ENCODE peak calls at places on chromosomes 4 and X, in eight cellular contexts. One of them, this sample, is unnamed.

GRCh38 chr4:182090186-182090585 is 153.0 kb upstream of the TENM3 start:
- DNase-seq in GM12864: no peak
- DNase-seq in HL-60: no peak
- DNase-seq in cardiac fibroblast: no peak
- DNase-seq in heart left ventricle: no peak
- DNase-seq in WTC11: no peak
- DNase-seq in tibial nerve: no peak
- DNase-seq in CD8-positive, alpha-beta T cell: no peak
- DNase-seq in this sample: no peak

GRCh38 chr4:165385124-165385523 is 6.3 kb downstream of the CPE start:
- DNase-seq in CD8-positive, alpha-beta T cell: no peak
- DNase-seq in WTC11: no peak
- DNase-seq in HL-60: no peak
- DNase-seq in cardiac fibroblast: no peak
- DNase-seq in tibial nerve: no peak
- DNase-seq in heart left ventricle: no peak
- DNase-seq in GM12864: no peak
- DNase-seq in this sample: no peak

GRCh38 chr4:16659120-16659519 is 239.3 kb downstream of the LDB2 start:
- DNase-seq in WTC11: no peak
- DNase-seq in heart left ventricle: no peak
- DNase-seq in GM12864: no peak
- DNase-seq in tibial nerve: no peak
- DNase-seq in CD8-positive, alpha-beta T cell: no peak
- DNase-seq in HL-60: no peak
- DNase-seq in cardiac fibroblast: no peak
- DNase-seq in this sample: no peak

GRCh38 chrX:42754129-42754528 is 23.8 kb downstream of the PPP1R2C start:
- DNase-seq in GM12864: no peak
- DNase-seq in cardiac fibroblast: no peak
- DNase-seq in HL-60: no peak
- DNase-seq in WTC11: no peak
- DNase-seq in CD8-positive, alpha-beta T cell: no peak
- DNase-seq in tibial nerve: no peak
- DNase-seq in heart left ventricle: no peak
- DNase-seq in this sample: no peak

GRCh38 chr4:150769845-150770244 is 187.9 kb downstream of the MAB21L2 start:
- DNase-seq in cardiac fibroblast: no peak
- DNase-seq in heart left ventricle: no peak
- DNase-seq in WTC11: no peak
- DNase-seq in GM12864: no peak
- DNase-seq in tibial nerve: no peak
- DNase-seq in CD8-positive, alpha-beta T cell: no peak
- DNase-seq in HL-60: no peak
- DNase-seq in this sample: no peak

GRCh38 chr4:139890810-139891209 is 225.2 kb downstream of the MGST2 start:
- DNase-seq in tibial nerve: no peak
- DNase-seq in heart left ventricle: no peak
- DNase-seq in GM12864: no peak
- DNase-seq in CD8-positive, alpha-beta T cell: no peak
- DNase-seq in cardiac fibroblast: peak; percentile 92
- DNase-seq in WTC11: no peak
- DNase-seq in HL-60: peak; percentile 26
- DNase-seq in this sample: no peak

GRCh38 chrX:11664211-11664888 is 1.4 kb downstream of the ARHGAP6 start:
- DNase-seq in cardiac fibroblast: peak; percentile 24
- DNase-seq in HL-60: no peak
- DNase-seq in WTC11: peak; percentile 12
- DNase-seq in CD8-positive, alpha-beta T cell: no peak
- DNase-seq in tibial nerve: no peak
- DNase-seq in heart left ventricle: no peak
- DNase-seq in GM12864: no peak
- DNase-seq in this sample: peak; percentile 33

GRCh38 chrX:42093756-42094155 is 170.4 kb upstream of the CASK start:
- DNase-seq in GM12864: no peak
- DNase-seq in HL-60: no peak
- DNase-seq in tibial nerve: no peak
- DNase-seq in CD8-positive, alpha-beta T cell: no peak
- DNase-seq in heart left ventricle: no peak
- DNase-seq in cardiac fibroblast: peak; percentile 48
- DNase-seq in WTC11: no peak
- DNase-seq in this sample: no peak

DNA sequence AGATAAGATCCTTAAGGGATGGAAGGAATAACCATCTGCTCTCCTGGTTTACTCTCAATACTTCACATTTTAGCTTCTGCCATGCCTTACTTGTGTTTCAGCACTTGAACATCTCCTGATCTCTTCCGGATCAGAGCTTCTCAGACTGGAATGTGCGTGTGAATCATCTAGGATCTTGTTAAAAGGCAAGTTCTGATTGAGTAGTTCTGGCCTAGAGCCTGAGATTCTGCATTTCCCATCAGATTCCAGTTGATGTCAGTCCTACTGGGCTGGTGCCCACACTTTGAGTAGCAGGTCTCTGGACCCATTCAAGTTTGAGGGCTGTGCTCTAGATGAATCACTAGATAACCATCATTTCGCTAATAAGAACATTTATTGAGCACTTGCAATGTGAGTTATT is 20.0 kb downstream of the NDP start:
- DNase-seq in cardiac fibroblast: no peak
- DNase-seq in CD8-positive, alpha-beta T cell: no peak
- DNase-seq in GM12864: no peak
- DNase-seq in HL-60: no peak
- DNase-seq in heart left ventricle: no peak
- DNase-seq in WTC11: no peak
- DNase-seq in tibial nerve: no peak
- DNase-seq in this sample: no peak
- TF ChIP-seq CTCF in cardiac fibroblast: no peak
- TF ChIP-seq CTCF in CD8-positive, alpha-beta T cell: no peak
- TF ChIP-seq CTCF in GM12864: no peak
- TF ChIP-seq CTCF in HL-60: no peak
- TF ChIP-seq CTCF in heart left ventricle: no peak
- TF ChIP-seq CTCF in WTC11: no peak
- TF ChIP-seq CTCF in tibial nerve: no peak
- TF ChIP-seq CTCF in this sample: no peak

GRCh38 chr4:54234497-54235205 is 5.6 kb downstream of the PDGFRA start:
- DNase-seq in tibial nerve: no peak
- DNase-seq in heart left ventricle: no peak
- DNase-seq in WTC11: no peak
- DNase-seq in HL-60: no peak
- DNase-seq in CD8-positive, alpha-beta T cell: no peak
- DNase-seq in GM12864: no peak
- DNase-seq in cardiac fibroblast: no peak
- DNase-seq in this sample: no peak
- TF ChIP-seq CTCF in tibial nerve: no peak
- TF ChIP-seq CTCF in heart left ventricle: no peak
- TF ChIP-seq CTCF in WTC11: no peak
- TF ChIP-seq CTCF in HL-60: no peak
- TF ChIP-seq CTCF in CD8-positive, alpha-beta T cell: no peak
- TF ChIP-seq CTCF in GM12864: no peak
- TF ChIP-seq CTCF in cardiac fibroblast: no peak
- TF ChIP-seq CTCF in this sample: no peak

DNA sequence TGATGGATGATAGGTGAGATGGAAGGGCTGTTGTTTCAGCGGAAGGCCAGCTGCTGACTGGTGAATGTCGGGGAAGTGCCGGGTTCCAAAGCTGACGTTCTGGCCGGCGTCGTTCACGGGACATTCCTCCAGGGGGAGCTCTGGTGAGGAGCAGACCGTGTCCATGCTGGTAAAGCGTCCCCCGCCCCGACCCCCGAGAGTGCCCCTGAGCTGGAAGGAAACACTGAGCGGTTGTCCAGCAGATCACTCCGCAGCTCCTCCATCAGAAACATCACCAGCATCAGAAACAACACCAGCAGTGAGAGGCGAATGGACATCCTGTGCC is 18.6 kb upstream of the ADRA2C start:
- DNase-seq in GM12864: no peak
- DNase-seq in heart left ventricle: no peak
- DNase-seq in WTC11: peak; percentile 87
- DNase-seq in CD8-positive, alpha-beta T cell: no peak
- DNase-seq in tibial nerve: no peak
- DNase-seq in HL-60: no peak
- DNase-seq in cardiac fibroblast: peak; percentile 5
- DNase-seq in this sample: no peak
- TF ChIP-seq CTCF in GM12864: peak; percentile 45
- TF ChIP-seq CTCF in heart left ventricle: peak; percentile 54
- TF ChIP-seq CTCF in WTC11: peak; percentile 37
- TF ChIP-seq CTCF in CD8-positive, alpha-beta T cell: no peak
- TF ChIP-seq CTCF in tibial nerve: no peak
- TF ChIP-seq CTCF in HL-60: peak; percentile 7
- TF ChIP-seq CTCF in cardiac fibroblast: peak; percentile 30
- TF ChIP-seq CTCF in this sample: peak; percentile 14

DNA sequence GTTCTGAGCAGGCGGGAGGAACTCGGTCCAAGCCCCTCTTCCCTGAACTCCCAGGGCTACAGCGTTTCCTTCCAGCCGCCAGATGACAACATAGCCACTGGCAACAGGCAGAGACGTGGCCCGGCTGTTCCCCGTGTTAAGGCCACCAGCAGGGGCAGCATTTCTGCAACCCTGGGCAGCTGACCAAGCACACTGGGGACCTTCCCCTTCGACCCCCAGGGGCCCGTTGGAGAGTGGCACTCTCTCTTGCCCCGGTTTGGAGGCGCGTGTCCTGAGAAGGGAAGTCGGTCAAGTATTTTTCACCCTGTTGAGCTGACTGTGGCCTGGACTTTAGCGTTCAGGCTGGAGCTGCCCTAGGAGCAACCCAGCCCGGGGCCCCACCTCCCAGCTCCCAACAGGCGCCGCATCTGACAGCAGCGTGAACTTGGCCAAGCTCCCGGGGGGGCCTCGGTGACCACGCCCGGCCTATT is 37.6 kb downstream of the ZBTB49 start:
- DNase-seq in cardiac fibroblast: peak; percentile 54
- DNase-seq in GM12864: no peak
- DNase-seq in tibial nerve: no peak
- DNase-seq in HL-60: no peak
- DNase-seq in CD8-positive, alpha-beta T cell: peak; percentile 42
- DNase-seq in WTC11: peak; percentile 85
- DNase-seq in heart left ventricle: peak; percentile 55
- DNase-seq in this sample: peak; percentile 18
- TF ChIP-seq CTCF in cardiac fibroblast: peak; percentile 57
- TF ChIP-seq CTCF in GM12864: peak; percentile 49
- TF ChIP-seq CTCF in tibial nerve: no peak
- TF ChIP-seq CTCF in HL-60: no peak
- TF ChIP-seq CTCF in CD8-positive, alpha-beta T cell: no peak
- TF ChIP-seq CTCF in WTC11: no peak
- TF ChIP-seq CTCF in heart left ventricle: peak; percentile 34
- TF ChIP-seq CTCF in this sample: peak; percentile 18

DNA sequence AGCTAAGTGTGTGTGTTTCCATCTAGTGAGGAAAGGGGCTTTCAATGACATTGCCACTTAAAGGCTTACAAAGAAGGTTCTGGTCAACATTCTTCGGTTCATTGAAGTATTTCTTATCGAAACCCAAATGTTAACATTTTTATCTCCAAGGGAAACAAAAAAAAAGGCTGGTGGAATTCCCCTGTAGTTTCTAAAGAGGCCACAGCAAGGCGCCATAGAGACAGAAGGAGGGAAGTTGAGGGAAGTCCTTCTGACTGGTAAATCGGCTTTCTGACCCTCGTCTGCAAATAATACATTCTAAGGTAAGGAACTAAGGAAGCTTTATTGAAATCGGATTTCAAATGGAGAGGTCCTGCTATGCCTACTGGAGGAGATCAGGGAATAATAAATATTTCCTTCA is 1.7 kb upstream of the ZFP42 start:
- DNase-seq in WTC11: peak; percentile 78
- DNase-seq in CD8-positive, alpha-beta T cell: no peak
- DNase-seq in tibial nerve: no peak
- DNase-seq in GM12864: no peak
- DNase-seq in heart left ventricle: no peak
- DNase-seq in HL-60: no peak
- DNase-seq in cardiac fibroblast: peak; percentile 42
- DNase-seq in this sample: no peak
- TF ChIP-seq CTCF in WTC11: peak; percentile 45
- TF ChIP-seq CTCF in CD8-positive, alpha-beta T cell: no peak
- TF ChIP-seq CTCF in tibial nerve: no peak
- TF ChIP-seq CTCF in GM12864: no peak
- TF ChIP-seq CTCF in heart left ventricle: no peak
- TF ChIP-seq CTCF in HL-60: no peak
- TF ChIP-seq CTCF in cardiac fibroblast: peak; percentile 35
- TF ChIP-seq CTCF in this sample: no peak

GRCh38 chr4:128386761-128387599 is 99.4 kb upstream of the PGRMC2 start:
- DNase-seq in cardiac fibroblast: peak; percentile 93
- DNase-seq in HL-60: peak; percentile 63
- DNase-seq in heart left ventricle: peak; percentile 93
- DNase-seq in CD8-positive, alpha-beta T cell: no peak
- DNase-seq in GM12864: no peak
- DNase-seq in tibial nerve: peak; percentile 86
- DNase-seq in WTC11: no peak
- DNase-seq in this sample: no peak
- TF ChIP-seq CTCF in cardiac fibroblast: no peak
- TF ChIP-seq CTCF in HL-60: no peak
- TF ChIP-seq CTCF in heart left ventricle: no peak
- TF ChIP-seq CTCF in CD8-positive, alpha-beta T cell: no peak
- TF ChIP-seq CTCF in GM12864: no peak
- TF ChIP-seq CTCF in tibial nerve: no peak
- TF ChIP-seq CTCF in WTC11: no peak
- TF ChIP-seq CTCF in this sample: no peak

DNA sequence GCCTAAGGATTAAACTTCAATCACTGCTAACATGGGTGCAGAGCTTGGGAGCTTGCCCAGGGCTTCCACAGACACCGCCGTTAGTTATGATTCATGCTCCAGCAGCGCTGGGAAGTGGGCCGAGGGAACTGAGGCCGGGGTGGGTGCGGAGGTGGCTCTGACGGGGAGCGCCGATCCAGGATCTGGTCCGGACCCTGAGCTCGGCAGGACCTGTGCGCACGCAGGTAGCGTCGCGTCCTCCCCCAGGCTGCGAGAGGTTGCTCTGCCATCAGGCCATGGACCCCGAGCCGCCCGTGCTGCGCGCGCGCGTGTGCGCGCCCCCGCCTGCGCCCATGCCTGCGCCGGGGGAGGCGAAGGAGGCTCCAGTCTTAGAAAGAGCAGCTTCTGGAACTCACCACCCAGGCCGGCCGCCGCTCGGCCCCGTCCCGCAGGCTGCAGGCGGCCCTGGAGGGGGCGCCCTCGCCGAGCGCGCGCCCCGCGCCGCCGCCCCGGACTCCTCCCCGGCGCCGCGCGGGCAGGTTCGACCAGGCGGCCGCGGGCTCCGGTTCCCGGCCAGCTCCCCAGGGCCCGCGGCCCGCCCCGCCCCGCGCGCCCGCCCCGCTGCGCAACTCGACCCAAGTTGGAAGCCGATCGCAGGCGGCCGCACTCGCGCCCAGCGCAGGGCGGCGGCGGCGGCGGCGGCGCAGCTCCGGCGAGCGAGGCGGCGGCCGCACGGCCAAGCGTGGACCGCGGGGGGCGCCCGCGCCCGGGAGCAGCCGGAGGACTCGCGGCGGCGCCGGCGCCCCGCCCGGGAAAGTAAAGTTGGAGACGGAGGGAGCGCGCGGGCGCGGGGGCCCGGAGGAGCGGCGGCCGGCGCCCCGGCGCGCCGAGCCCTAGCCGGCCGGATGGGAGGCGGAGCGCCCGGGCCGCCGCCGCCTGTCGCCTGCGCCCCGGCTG is 646 bp upstream of the ADRA2C start:
- DNase-seq in CD8-positive, alpha-beta T cell: no peak
- DNase-seq in WTC11: peak; percentile 70
- DNase-seq in HL-60: peak; percentile 20
- DNase-seq in heart left ventricle: no peak
- DNase-seq in cardiac fibroblast: peak; percentile 42
- DNase-seq in GM12864: no peak
- DNase-seq in tibial nerve: no peak
- DNase-seq in this sample: peak; percentile 66
- TF ChIP-seq CTCF in CD8-positive, alpha-beta T cell: no peak
- TF ChIP-seq CTCF in WTC11: no peak
- TF ChIP-seq CTCF in HL-60: no peak
- TF ChIP-seq CTCF in heart left ventricle: peak; percentile 45
- TF ChIP-seq CTCF in cardiac fibroblast: no peak
- TF ChIP-seq CTCF in GM12864: no peak
- TF ChIP-seq CTCF in tibial nerve: peak; percentile 31
- TF ChIP-seq CTCF in this sample: no peak

This sample was measured in GM20000.